ENCODE peak calls at places on chromosome 17, in ten cellular contexts. U is tibial artery, X is kidney epithelial cell, S is uterus, K is fibroblast of lung, V is neural progenitor cell, I is astrocyte of the spinal cord, D is HFF-Myc, Q is keratinocyte, F is AG09309. Z is an unnamed sample.
A peak's percentile ranks its signal among the peaks of the same experiment; 100 is the strongest.

GRCh38 chr17:21039839-21040575 is 2.8 kb downstream of the USP22 start:
- DNase-seq in U (no peak), X (no peak), S (no peak), K (peak; percentile 60), V (peak; percentile 40), I (peak; percentile 46), D (no peak), Q (no peak), F (no peak), Z (no peak)

GRCh38 chr17:79832211-79833109 is 6.8 kb downstream of the CBX4 start:
- DNase-seq in U (no peak), X (no peak), S (no peak), K (no peak), V (peak; percentile 80), I (no peak), D (no peak), Q (no peak), F (no peak), Z (no peak)

GRCh38 chr17:1880851-1881630 is 51.2 kb downstream of the RPA1 start:
- DNase-seq in U (no peak), X (no peak), S (no peak), K (peak; percentile 52), V (peak; percentile 81), I (peak; percentile 4), D (no peak), Q (no peak), F (no peak), Z (no peak)

GRCh38 chr17:29791336-29791735 is 138.7 kb downstream of the SSH2 start:
- DNase-seq in U (no peak), X (no peak), S (no peak), K (no peak), V (no peak), I (no peak), D (no peak), Q (peak; percentile 9), F (no peak), Z (no peak)

GRCh38 chr17:38604479-38605229 is 1.1 kb downstream of the SRCIN1 start:
- DNase-seq in U (no peak), X (no peak), S (no peak), K (no peak), V (peak; percentile 87), I (no peak), D (no peak), Q (no peak), F (no peak), Z (no peak)

GRCh38 chr17:57089391-57089790 is 4.3 kb downstream of the AKAP1 start:
- DNase-seq in U (no peak), X (no peak), S (no peak), K (no peak), V (no peak), I (no peak), D (no peak), Q (no peak), F (no peak), Z (no peak)

GRCh38 chr17:66625321-66625767 is 209.6 kb upstream of the CACNG5 start:
- DNase-seq in U (no peak), X (no peak), S (no peak), K (peak; percentile 26), V (peak; percentile 14), I (peak; percentile 41), D (no peak), Q (no peak), F (no peak), Z (no peak)

GRCh38 chr17:81641825-81642489 is 5.0 kb downstream of the TSPAN10 start:
- DNase-seq in U (no peak), X (no peak), S (no peak), K (peak; percentile 75), V (no peak), I (peak; percentile 47), D (no peak), Q (peak; percentile 69), F (peak; percentile 23), Z (no peak)

DNA sequence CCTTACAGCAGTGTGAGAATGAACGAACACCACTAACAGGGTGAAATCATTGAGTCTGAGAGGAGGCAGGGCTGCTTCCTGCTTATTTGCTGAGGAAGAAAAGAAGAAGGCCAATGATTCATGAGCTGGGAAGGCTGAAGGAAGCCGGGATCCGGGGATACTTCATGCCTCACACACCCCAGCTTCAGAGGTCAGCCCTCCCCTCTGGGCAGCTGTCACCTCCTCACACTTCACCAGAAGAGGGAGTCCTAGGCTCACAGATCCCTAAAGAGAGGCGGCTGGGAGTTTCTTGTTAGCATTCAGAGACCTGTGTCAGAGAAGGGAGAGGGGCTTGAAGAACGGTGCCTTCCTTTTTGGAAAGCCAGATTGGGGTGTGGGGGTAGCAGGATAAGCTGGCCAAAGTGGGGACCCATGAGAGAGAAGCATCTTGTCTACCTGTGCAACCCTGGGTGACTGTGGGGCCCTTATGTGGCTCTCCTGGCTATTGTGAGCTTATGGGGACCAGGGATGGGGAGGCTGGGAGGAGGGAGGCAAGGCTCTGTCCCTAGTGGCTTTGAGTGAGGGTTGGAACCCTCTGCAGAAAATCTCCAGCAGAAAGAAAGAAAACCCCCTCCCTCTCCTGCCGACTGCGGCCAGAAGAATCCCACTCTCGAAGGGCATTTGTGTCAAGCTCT is 94.6 kb downstream of the RGS9 start:
- DNase-seq in U (no peak), X (peak; percentile 53), S (no peak), K (peak; percentile 89), V (peak; percentile 88), I (peak; percentile 80), D (peak; percentile 57), Q (peak; percentile 45), F (peak; percentile 67), Z (peak; percentile 53)
- TF ChIP-seq CTCF in U (peak; percentile 46), X (peak; percentile 84), S (no peak), K (peak; percentile 80), V (peak; percentile 85), I (peak; percentile 83), D (peak; percentile 83), Q (peak; percentile 84), F (peak; percentile 89), Z (peak; percentile 87)

DNA sequence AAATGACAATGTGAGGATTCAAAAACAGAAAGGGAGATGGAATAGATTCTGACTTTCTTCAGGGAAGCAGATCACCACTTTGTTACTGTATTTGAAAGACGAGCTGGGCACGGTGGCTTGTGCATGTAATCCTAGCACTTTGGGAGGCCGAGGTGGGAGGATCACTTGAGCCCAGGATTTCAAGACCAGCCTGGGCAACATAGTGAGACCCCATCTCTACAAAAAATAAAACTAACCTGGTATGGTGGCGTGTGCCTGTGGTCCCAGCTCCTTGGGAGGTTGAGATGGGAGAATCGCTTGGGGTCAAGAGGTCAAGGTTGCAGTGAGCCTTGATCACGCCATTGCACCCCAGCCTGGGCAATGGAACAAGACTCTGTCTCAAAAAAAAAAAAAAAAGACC is 34.0 kb downstream of the PIGL start:
- DNase-seq in U (no peak), X (no peak), S (no peak), K (no peak), V (no peak), I (no peak), D (no peak), Q (no peak), F (no peak), Z (no peak)
- H3K4me3 ChIP-seq in U (no peak overlapping the region), X (no peak overlapping the region), S (no peak overlapping the region), K (no peak overlapping the region), V (no peak overlapping the region), I (no peak overlapping the region), D (no peak overlapping the region), Q (no peak overlapping the region), F (no peak overlapping the region), Z (no peak overlapping the region)

GRCh38 chr17:62216847-62217246 is 151.8 kb upstream of the MED13 start:
- DNase-seq in U (no peak), X (no peak), S (no peak), K (no peak), V (no peak), I (no peak), D (no peak), Q (no peak), F (no peak), Z (no peak)

GRCh38 chr17:62219500-62219899 is 154.4 kb upstream of the MED13 start:
- DNase-seq in U (no peak), X (no peak), S (no peak), K (no peak), V (no peak), I (no peak), D (no peak), Q (no peak), F (no peak), Z (no peak)
- TF ChIP-seq CTCF in U (no peak), X (no peak), S (no peak), K (no peak), V (no peak), I (no peak), D (no peak), Q (no peak), F (no peak), Z (no peak)

GRCh38 chr17:68247445-68248198 is at the start of gene AMZ2:
- DNase-seq in U (peak; percentile 89), X (peak; percentile 37), S (peak; percentile 90), K (peak; percentile 88), V (peak; percentile 97), I (peak; percentile 93), D (peak; percentile 65), Q (peak; percentile 67), F (peak; percentile 64), Z (no peak)

GRCh38 chr17:68246271-68247028 is 1.4 kb upstream of the AMZ2 start:
- DNase-seq in U (no peak), X (no peak), S (peak; percentile 39), K (no peak), V (no peak), I (no peak), D (no peak), Q (no peak), F (no peak), Z (no peak)

GRCh38 chr17:68248199-68248825 is 469 bp downstream of the AMZ2 start:
- DNase-seq in U (peak; percentile 61), X (no peak), S (peak; percentile 77), K (peak; percentile 66), V (no peak), I (peak; percentile 55), D (no peak), Q (no peak), F (peak; percentile 32), Z (no peak)

GRCh38 chr17:68255151-68255550 is 7.3 kb downstream of the AMZ2 start:
- DNase-seq in U (no peak), X (no peak), S (no peak), K (no peak), V (no peak), I (no peak), D (no peak), Q (no peak), F (no peak), Z (no peak)

DNA sequence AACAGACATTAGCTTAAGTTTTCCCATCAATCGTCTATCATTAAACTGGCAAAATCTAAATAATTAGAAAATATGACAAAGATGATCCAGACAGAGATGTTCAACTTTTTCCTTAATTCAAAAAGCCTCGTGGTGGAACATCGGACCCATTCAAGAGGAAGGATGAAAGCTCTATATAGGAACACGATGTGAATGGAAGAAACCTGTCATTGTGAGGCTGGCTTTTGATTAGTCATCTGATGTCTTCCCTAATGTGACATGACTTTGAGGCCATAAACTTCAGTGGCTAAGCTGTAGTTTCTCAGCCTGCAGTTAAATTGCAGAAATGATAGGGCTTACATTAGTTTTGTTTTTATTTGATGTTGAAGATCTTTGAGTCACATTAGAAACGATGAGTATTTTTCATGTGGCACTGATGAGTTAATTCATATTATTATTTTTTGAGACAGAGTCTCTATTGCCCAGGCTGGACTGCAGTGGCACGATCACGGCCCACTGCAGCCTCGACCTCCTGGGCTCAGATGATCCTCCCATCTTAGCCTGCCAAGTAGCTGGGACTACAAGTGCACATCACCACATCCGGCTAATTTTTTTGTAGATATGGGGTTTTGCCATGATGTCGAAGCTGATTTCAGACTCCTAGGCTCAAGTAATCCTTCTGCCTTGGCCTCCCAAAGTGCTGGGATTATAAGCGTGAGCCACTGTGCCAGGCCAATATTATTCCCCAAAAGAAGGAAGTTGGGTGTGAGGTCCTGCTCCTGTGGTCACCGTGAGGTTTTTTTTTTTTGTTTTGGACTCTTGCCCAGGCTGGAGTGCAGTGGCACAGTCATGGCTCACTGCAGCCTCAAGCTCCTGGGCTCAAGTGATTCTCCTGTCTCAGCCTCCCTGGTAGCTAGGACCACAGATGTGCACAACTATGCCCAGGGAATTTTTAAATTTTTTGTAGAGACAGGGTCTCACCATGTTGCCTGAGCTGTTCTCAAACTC is 1.3 kb downstream of the AMZ2 start:
- DNase-seq in U (no peak), X (no peak), S (no peak), K (no peak), V (no peak), I (no peak), D (no peak), Q (no peak), F (no peak), Z (no peak)
- H3K4me3 ChIP-seq in U (peak overlapping the region; percentile 99), X (peak overlapping the region; percentile 88), S (no peak overlapping the region), K (peak overlapping the region; percentile 86), V (peak overlapping the region; percentile 92), I (peak overlapping the region; percentile 75), D (peak overlapping the region; percentile 69), Q (peak overlapping the region; percentile 87), F (no peak overlapping the region), Z (peak overlapping the region; percentile 87)